ENCODE peak calls at places on chromosomes 3 and 15, in four cellular contexts. P, U, A and O are unnamed samples.

GRCh38 chr15:69794643-69795461 is 302.9 kb downstream of the TLE3 start:
- DNase-seq in A (peak), P (peak), U (no peak), O (no peak)

GRCh38 chr15:31300981-31301686 is 25.5 kb upstream of the KLF13 start:
- DNase-seq in U (no peak), P (no peak), A (no peak), O (peak)

GRCh38 chr3:102174312-102174712 is 260.5 kb upstream of the ZPLD1 start:
- DNase-seq in A (peak), P (peak), U (no peak), O (no peak)

GRCh38 chr3:160755776-160756304 is at the start of gene PPM1L:
- DNase-seq in P (peak), U (peak), A (peak), O (peak)

GRCh38 chr15:74749832-74750231 is 1.2 kb downstream of the CYP1A2 start:
- DNase-seq in U (no peak), A (no peak), P (no peak), O (no peak)

GRCh38 chr3:69081583-69082262 is 1.6 kb upstream of the UBA3 start:
- DNase-seq in U (no peak), A (peak), P (peak), O (no peak)

GRCh38 chr15:85307687-85308045 is 72.7 kb upstream of the AKAP13 start:
- DNase-seq in A (no peak), U (no peak), P (no peak), O (no peak)

GRCh38 chr3:55756976-55757375 is 269.9 kb upstream of the WNT5A start:
- DNase-seq in A (no peak), U (no peak), P (no peak), O (no peak)

GRCh38 chr3:165839296-165840076 is 2.3 kb upstream of the BCHE start:
- DNase-seq in P (no peak), A (peak), U (no peak), O (peak)

GRCh38 chr3:187150599-187150998 is 11.3 kb upstream of the RPL39L start:
- DNase-seq in A (no peak), U (no peak), P (peak), O (peak)

GRCh38 chr3:196739671-196740475 is at the start of gene PAK2:
- DNase-seq in P (peak), U (peak), A (peak), O (peak)

GRCh38 chr3:47534021-47534454 is 20.5 kb upstream of the ELP6 start:
- DNase-seq in U (no peak), P (no peak), A (no peak), O (no peak)

GRCh38 chr15:78061963-78062427 is 15.5 kb downstream of the TBC1D2B start:
- DNase-seq in U (no peak), A (peak), P (peak), O (peak)

GRCh38 chr3:150238995-150239612 is 169.0 kb upstream of the TSC22D2 start:
- DNase-seq in U (no peak), P (peak), A (no peak), O (no peak)

GRCh38 chr3:167783781-167784180 is 48.3 kb downstream of the SERPINI1 start:
- DNase-seq in P (no peak), U (no peak), A (peak), O (no peak)

GRCh38 chr3:129824926-129825541 is 68.5 kb downstream of the TMCC1 start:
- DNase-seq in A (peak), P (peak), U (peak), O (peak)

GRCh38 chr15:38895326-38896282 is 331.0 kb upstream of the RASGRP1 start:
- DNase-seq in U (no peak), A (peak), P (peak), O (no peak)

GRCh38 chr15:38890194-38890593 is 325.6 kb upstream of the RASGRP1 start:
- DNase-seq in P (no peak), A (no peak), U (no peak), O (no peak)

GRCh38 chr15:38894260-38894948 is 329.8 kb upstream of the RASGRP1 start:
- DNase-seq in P (peak), A (peak), U (no peak), O (no peak)

GRCh38 chr15:38896652-38897051 is 332.0 kb upstream of the RASGRP1 start:
- DNase-seq in U (no peak), P (no peak), A (peak), O (no peak)

GRCh38 chr15:38893920-38894259 is 329.3 kb upstream of the RASGRP1 start:
- DNase-seq in A (no peak), U (no peak), P (no peak), O (no peak)
- H3K9ac ChIP-seq in A (peak), U (no peak), P (no peak), O (no peak)

DNA sequence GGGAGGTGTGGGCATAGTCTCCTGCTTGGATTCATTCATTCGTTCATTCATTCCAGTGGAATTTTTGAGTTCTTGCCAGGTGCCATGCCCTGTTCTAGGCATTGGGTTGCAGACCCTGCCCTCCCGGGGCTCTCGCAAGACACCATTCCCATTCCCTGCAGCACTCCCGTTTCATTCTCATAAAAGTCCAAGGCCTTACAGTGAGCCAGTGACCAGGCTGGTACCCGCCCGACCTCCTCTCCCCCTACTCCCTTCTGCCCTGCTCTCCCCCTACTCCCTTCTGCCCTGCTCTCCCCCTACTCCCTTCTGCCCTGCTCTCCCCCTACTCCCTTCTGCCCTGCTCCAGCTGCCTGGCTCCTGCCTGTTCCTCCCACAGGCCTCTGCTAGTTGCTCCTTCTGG is 41.9 kb downstream of the AMOTL2 start:
- DNase-seq in A (no peak), U (no peak), P (peak), O (no peak)
- H3K9ac ChIP-seq in A (peak), U (no peak), P (no peak), O (no peak)

DNA sequence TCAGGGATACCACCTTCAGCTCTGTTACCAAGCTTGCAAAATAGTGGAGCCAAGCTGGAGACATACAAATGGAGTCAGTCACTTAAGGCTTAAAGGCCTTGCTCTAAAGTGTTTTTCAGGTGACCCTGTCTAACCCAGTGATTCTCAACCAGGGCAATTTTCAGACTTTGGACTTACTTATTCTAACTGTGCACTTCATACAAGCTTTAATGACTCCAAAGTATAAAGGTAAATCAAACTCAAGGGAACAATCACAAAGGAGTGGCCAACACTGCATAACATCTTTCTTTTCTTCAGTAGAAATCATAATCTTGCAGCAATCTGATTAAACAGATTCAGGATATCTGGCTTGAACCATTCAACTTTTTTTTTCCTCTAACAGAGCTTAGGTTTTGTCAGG is 9.4 kb downstream of the ANO10 start:
- DNase-seq in A (no peak), U (no peak), P (no peak), O (no peak)
- H3K9ac ChIP-seq in A (no peak), U (no peak), P (no peak), O (no peak)

GRCh38 chr3:58337190-58337589 is 4.5 kb downstream of the PXK start:
- DNase-seq in P (no peak), U (no peak), A (no peak), O (no peak)
- H3K9ac ChIP-seq in P (no peak), U (no peak), A (no peak), O (no peak)

GRCh38 chr3:171451915-171452707 is 8.1 kb downstream of the TNIK start:
- DNase-seq in U (no peak), P (no peak), A (no peak), O (no peak)

GRCh38 chr3:171453175-171453868 is 6.9 kb downstream of the TNIK start:
- DNase-seq in P (no peak), A (no peak), U (peak), O (no peak)

GRCh38 chr3:171455603-171456550 is 4.3 kb downstream of the TNIK start:
- DNase-seq in P (peak), A (no peak), U (no peak), O (no peak)

GRCh38 chr3:171456765-171457164 is 3.4 kb downstream of the TNIK start:
- DNase-seq in P (no peak), U (no peak), A (no peak), O (no peak)

DNA sequence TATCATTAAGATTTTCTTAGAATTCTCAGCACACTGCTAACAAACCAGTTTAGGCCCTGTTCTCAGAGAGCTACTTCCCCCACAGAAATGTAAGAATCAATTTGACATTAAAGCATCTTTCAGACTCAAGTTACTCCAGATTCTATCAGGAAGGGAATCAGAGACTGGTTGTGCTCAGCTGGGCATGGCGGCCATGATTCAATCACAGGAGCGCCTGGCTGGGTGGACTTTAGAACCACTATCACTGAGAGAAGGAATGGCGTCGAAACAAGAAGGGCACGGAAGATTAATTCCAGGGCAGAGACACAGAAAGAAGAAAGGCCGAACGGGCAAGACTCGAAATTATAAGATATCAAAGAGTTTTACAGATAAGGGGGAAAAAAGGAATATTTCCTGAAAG is 6.2 kb downstream of the TNIK start:
- DNase-seq in P (no peak), A (no peak), U (no peak), O (no peak)
- H3K9ac ChIP-seq in P (no peak), A (no peak), U (no peak), O (no peak)

GRCh38 chr3:119827209-119827608 is 45.3 kb downstream of the NR1I2 start:
- DNase-seq in P (no peak), A (no peak), U (no peak), O (no peak)
- H3K9ac ChIP-seq in P (no peak), A (no peak), U (no peak), O (no peak)

GRCh38 chr3:195098741-195099525 is 172.0 kb downstream of the XXYLT1 start:
- DNase-seq in A (no peak), P (no peak), U (no peak), O (no peak)

GRCh38 chr3:195101927-195102608 is 168.9 kb downstream of the XXYLT1 start:
- DNase-seq in A (no peak), P (no peak), U (no peak), O (no peak)

GRCh38 chr3:195099976-195100755 is 170.8 kb downstream of the XXYLT1 start:
- DNase-seq in P (no peak), A (no peak), U (no peak), O (no peak)

GRCh38 chr3:195102609-195103467 is 168.1 kb downstream of the XXYLT1 start:
- DNase-seq in A (peak), U (no peak), P (peak), O (no peak)

DNA sequence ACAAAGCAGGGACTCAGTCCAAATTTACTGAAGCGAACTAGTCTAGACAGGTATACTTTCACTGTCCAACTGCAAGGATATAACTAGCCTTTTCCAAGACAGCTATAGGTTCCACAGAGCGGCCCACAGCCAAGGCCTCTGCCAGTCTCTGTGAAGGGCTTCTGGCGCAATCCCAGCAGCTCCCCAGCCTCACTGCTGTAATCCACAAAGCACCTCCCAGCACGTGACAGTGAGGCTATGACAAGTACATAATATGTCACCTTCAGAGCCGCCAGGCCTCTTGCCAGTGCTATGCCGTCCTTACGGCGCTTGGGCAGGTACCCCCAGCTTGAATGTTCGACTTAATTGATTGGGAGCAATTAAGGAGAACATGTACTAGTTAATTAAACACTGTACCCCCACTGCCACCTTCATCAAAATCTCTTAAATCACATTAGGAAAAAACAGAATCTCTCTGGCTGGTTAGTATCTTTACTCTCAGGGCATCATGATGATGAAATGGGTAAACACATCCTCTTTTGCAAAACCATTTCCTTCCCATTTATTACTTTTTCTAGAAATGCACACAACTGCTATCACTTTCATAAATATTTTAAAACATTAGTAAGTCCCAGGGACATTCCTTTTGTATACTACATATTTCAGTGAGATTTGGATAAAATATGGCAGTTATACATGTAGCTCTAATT is 169.9 kb downstream of the XXYLT1 start:
- DNase-seq in A (no peak), U (no peak), P (no peak), O (no peak)
- H3K9ac ChIP-seq in A (no peak), U (no peak), P (peak), O (no peak)

GRCh38 chr3:127690106-127690505 is 17.4 kb downstream of the ABTB1 start:
- DNase-seq in U (no peak), P (peak), A (peak), O (no peak)

GRCh38 chr3:127688416-127689265 is 15.9 kb downstream of the ABTB1 start:
- DNase-seq in P (peak), U (no peak), A (peak), O (no peak)

GRCh38 chr3:127688022-127688415 is 15.3 kb downstream of the ABTB1 start:
- DNase-seq in P (no peak), U (no peak), A (no peak), O (no peak)

GRCh38 chr3:127690823-127691452 is 18.2 kb downstream of the ABTB1 start:
- DNase-seq in A (peak), U (no peak), P (peak), O (no peak)

DNA sequence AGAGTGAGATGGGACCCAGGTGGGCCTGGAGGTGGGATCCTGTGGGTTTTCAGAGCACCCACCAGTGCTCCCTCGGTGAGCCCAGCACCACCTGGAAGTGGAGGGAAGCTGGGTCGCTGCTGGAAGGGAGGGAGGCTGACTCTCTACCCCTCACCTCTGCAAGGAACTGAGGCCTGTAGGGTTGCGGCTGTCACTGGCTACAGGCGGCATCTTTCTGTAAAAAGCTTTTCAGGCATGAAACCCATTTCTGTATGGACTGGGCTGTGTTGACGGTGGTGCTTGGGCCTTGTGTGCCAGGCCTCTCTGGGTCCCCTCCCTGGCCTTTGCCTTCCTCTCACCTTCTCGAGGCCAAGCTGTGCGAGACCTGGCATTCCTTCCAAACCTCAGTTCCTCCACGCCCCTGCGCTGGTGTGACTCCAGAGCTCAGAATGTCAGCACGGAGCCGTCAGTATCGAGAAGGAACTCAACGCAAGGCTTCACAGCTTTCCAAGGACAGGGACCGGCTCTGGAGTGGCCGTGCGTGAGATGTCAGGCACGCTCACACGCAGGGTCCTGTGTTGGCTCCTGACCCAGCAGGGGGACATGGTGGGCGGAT is 16.6 kb downstream of the ABTB1 start:
- DNase-seq in P (no peak), U (no peak), A (no peak), O (no peak)
- H3K9ac ChIP-seq in P (no peak), U (no peak), A (peak), O (no peak)

GRCh38 chr15:88487796-88488523 is 20.5 kb downstream of the MRPS11 start:
- DNase-seq in U (no peak), P (no peak), A (no peak), O (no peak)
- H3K9ac ChIP-seq in U (no peak), P (no peak), A (no peak), O (no peak)